ENCODE peak calls at places on chromosomes 6 and 20, in nine cellular contexts. A is gastrocnemius medialis, D is tibial artery, P is fibroblast of lung, C is GM23248, V is IMR-90, R is breast epithelium, B is WERI-Rb-1, O is right cardiac atrium. Y is an unnamed sample. For H3K9me3 and H3K27me3, the result is how much of the 10 kb centered on the place peaks cover.

GRCh38 chr6:54598787-54599309 is 247.7 kb upstream of the FAM83B start:
- DNase-seq in C (peak), O (no peak), R (no peak), P (no peak), A (no peak), D (no peak), V (no peak), B (no peak), Y (no peak)

GRCh38 chr6:506508-506907 is 115.0 kb downstream of the IRF4 start:
- DNase-seq in P (no peak), O (no peak), C (no peak), D (no peak), R (no peak), A (no peak), B (no peak), V (no peak), Y (no peak)

GRCh38 chr6:159522877-159523547 is 170.0 kb downstream of the SOD2 start:
- DNase-seq in P (no peak), A (no peak), O (no peak), V (no peak), C (no peak), D (no peak), B (no peak), R (no peak), Y (no peak)

GRCh38 chr20:31687777-31688176 is 34.9 kb downstream of the BCL2L1 start:
- DNase-seq in B (peak), R (no peak), O (no peak), V (no peak), D (no peak), P (no peak), C (no peak), A (no peak), Y (no peak)

GRCh38 chr6:161212902-161213301 is 61.0 kb downstream of the AGPAT4 start:
- DNase-seq in R (no peak), B (no peak), D (no peak), C (no peak), V (no peak), P (peak), A (no peak), O (no peak), Y (no peak)

GRCh38 chr20:3846378-3846739 is 275 bp upstream of the MAVS start:
- DNase-seq in O (no peak), B (no peak), A (no peak), R (no peak), V (no peak), P (no peak), D (no peak), C (no peak), Y (no peak)

GRCh38 chr6:120056085-120056484 is 706.5 kb upstream of the MAN1A1 start:
- DNase-seq in B (no peak), D (no peak), A (no peak), P (no peak), V (no peak), C (no peak), R (no peak), O (no peak), Y (no peak)

GRCh38 chr6:15166121-15166520 is 79.7 kb upstream of the JARID2 start:
- DNase-seq in B (peak), O (no peak), R (no peak), A (no peak), D (no peak), P (no peak), V (no peak), C (no peak), Y (no peak)

GRCh38 chr6:3887150-3887700 is 38.1 kb downstream of the FAM50B start:
- DNase-seq in A (no peak), C (peak), O (no peak), P (peak), B (no peak), V (peak), R (no peak), D (peak), Y (no peak)

GRCh38 chr6:149995235-149995750 is 30.0 kb downstream of the RAET1L start:
- DNase-seq in P (no peak), V (no peak), D (no peak), C (no peak), A (no peak), R (no peak), B (no peak), O (no peak), Y (no peak)

GRCh38 chr20:53834044-53834442 is 236.4 kb downstream of the BCAS1 start:
- DNase-seq in B (no peak), P (peak), O (no peak), A (no peak), C (no peak), R (no peak), V (no peak), D (no peak), Y (no peak)

GRCh38 chr6:73050706-73051105 is 174.6 kb downstream of the KHDC1L start:
- DNase-seq in P (no peak), A (no peak), V (peak), O (no peak), B (no peak), D (no peak), C (peak), R (no peak), Y (no peak)

GRCh38 chr6:107237992-107238660 is 122.8 kb upstream of the BEND3 start:
- DNase-seq in P (peak), V (peak), C (peak), A (no peak), R (no peak), B (no peak), D (no peak), O (no peak), Y (no peak)

GRCh38 chr6:89986650-89987074 is 92.4 kb downstream of the GJA10 start:
- DNase-seq in P (peak), V (peak), O (no peak), B (no peak), D (no peak), R (no peak), A (no peak), C (peak), Y (no peak)

GRCh38 chr20:4014031-4014474 is 1.3 kb downstream of the RNF24 start:
- DNase-seq in D (no peak), A (no peak), P (peak), C (peak), V (peak), O (no peak), B (peak), R (no peak), Y (peak)

DNA sequence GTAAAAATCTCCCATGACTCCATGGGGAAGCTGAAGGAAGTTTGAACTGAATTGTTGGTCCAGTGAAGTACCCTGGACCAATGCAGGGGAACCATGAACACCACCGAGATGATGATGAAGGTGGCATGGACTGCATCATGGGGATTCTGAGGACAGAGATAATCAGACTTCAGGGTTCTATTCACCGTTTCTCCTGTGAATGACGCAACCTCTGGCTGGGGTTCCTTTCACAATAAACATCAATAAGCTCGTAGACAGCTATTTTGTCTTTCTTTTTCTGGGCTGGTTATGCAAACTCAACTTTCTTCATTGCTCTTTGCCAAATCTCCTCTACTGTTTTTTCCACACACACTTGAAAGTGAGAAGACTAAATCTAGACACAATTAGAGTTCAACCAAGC is 87.9 kb upstream of the NKX2-2 start:
- DNase-seq in O (no peak), R (no peak), A (no peak), V (no peak), C (no peak), B (no peak), P (no peak), D (no peak), Y (no peak)
- H3K9me3 ChIP-seq in O (under half), R (under half), A (under half), V (under half), C (under half), B (under half), P (under half), D (under half), Y (under half)

GRCh38 chr20:15702161-15702560 is 871.1 kb downstream of the KIF16B start:
- DNase-seq in P (peak), V (peak), R (no peak), B (no peak), A (no peak), O (no peak), D (no peak), C (peak), Y (no peak)

GRCh38 chr20:15703171-15703911 is 869.9 kb downstream of the KIF16B start:
- DNase-seq in D (no peak), R (no peak), P (peak), A (no peak), B (no peak), O (no peak), V (peak), C (peak), Y (no peak)

GRCh38 chr20:15700147-15700765 is 873.0 kb downstream of the KIF16B start:
- DNase-seq in V (no peak), B (no peak), D (no peak), R (no peak), O (no peak), C (no peak), P (no peak), A (no peak), Y (no peak)

GRCh38 chr20:15699431-15700146 is 873.7 kb downstream of the KIF16B start:
- DNase-seq in A (no peak), B (no peak), C (no peak), D (no peak), R (no peak), P (no peak), O (peak), V (no peak), Y (no peak)
- H3K4me3 ChIP-seq in A (no peak), B (no peak), C (no peak), D (no peak), R (peak), P (no peak), O (no peak), V (no peak), Y (no peak)

GRCh38 chr20:51193066-51193772 is 170.3 kb upstream of the KCNG1 start:
- DNase-seq in A (no peak), R (no peak), O (no peak), V (peak), C (peak), P (peak), B (no peak), D (no peak), Y (no peak)
- H3K27me3 ChIP-seq in A (under half), R (under half), O (under half), V (under half), C (under half), P (under half), B (half or more), D (under half), Y (under half)

GRCh38 chr6:168583821-168584220 is 142.8 kb downstream of the SMOC2 start:
- DNase-seq in O (no peak), V (no peak), C (no peak), P (no peak), B (no peak), D (no peak), A (no peak), R (no peak), Y (no peak)
- H3K9me3 ChIP-seq in O (under half), V (under half), C (under half), P (under half), B (under half), D (under half), A (under half), R (under half), Y (under half)

Y was measured in ascending aorta.